ENCODE peak calls at places on chromosomes 2 and 18, in nine cellular contexts. J is body of pancreas, M is cardiac fibroblast, L is AG04450, C is WTC11, A is fibroblast of lung, V is AG09309, X is fibroblast of mammary gland, Z is progenitor cell of endocrine pancreas. N is an unnamed sample.

GRCh38 chr18:69580107-69580506 is 179.4 kb downstream of the DOK6 start:
- DNase-seq in J (no peak), M (peak), L (no peak), C (no peak), A (peak), V (no peak), X (no peak), Z (no peak), N (no peak)

GRCh38 chr2:1886405-1886992 is 142.2 kb upstream of the PXDN start:
- DNase-seq in J (peak), M (peak), L (peak), C (peak), A (peak), V (no peak), X (peak), Z (peak), N (peak)

GRCh38 chr18:63962137-63962536 is 7.7 kb upstream of the SERPINB8 start:
- DNase-seq in J (no peak), M (no peak), L (no peak), C (no peak), A (no peak), V (no peak), X (no peak), Z (no peak), N (no peak)

GRCh38 chr2:220999351-220999750 is 572.8 kb downstream of the EPHA4 start:
- DNase-seq in J (no peak), M (no peak), L (no peak), C (no peak), A (no peak), V (no peak), X (peak), Z (no peak), N (no peak)

GRCh38 chr18:908631-909621 is 4.3 kb downstream of the ADCYAP1 start:
- DNase-seq in J (no peak), M (no peak), L (no peak), C (peak), A (no peak), V (no peak), X (no peak), Z (no peak), N (peak)

GRCh38 chr2:60479226-60480088 is 74.0 kb downstream of the BCL11A start:
- DNase-seq in J (no peak), M (no peak), L (no peak), C (no peak), A (no peak), V (no peak), X (no peak), Z (no peak), N (no peak)

GRCh38 chr18:36620801-36621200 is 208.0 kb downstream of the TPGS2 start:
- DNase-seq in J (no peak), M (no peak), L (no peak), C (no peak), A (peak), V (no peak), X (peak), Z (no peak), N (no peak)

GRCh38 chr2:240392084-240392947 is 43.1 kb upstream of the GPC1 start:
- DNase-seq in J (no peak), M (peak), L (no peak), C (peak), A (no peak), V (no peak), X (no peak), Z (no peak), N (peak)

GRCh38 chr2:31238906-31239841 is 5.2 kb downstream of the EHD3 start:
- DNase-seq in J (no peak), M (no peak), L (no peak), C (no peak), A (no peak), V (no peak), X (no peak), Z (no peak), N (no peak)

GRCh38 chr2:28613616-28614501 is 118.0 kb downstream of the PLB1 start:
- DNase-seq in J (peak), M (no peak), L (peak), C (no peak), A (peak), V (no peak), X (peak), Z (no peak), N (no peak)

GRCh38 chr2:71779306-71779855 is 326.0 kb downstream of the DYSF start:
- DNase-seq in J (no peak), M (peak), L (peak), C (no peak), A (peak), V (no peak), X (peak), Z (no peak), N (no peak)

GRCh38 chr2:215528555-215528954 is 92.7 kb upstream of the FN1 start:
- DNase-seq in J (no peak), M (peak), L (peak), C (no peak), A (peak), V (peak), X (peak), Z (no peak), N (no peak)

GRCh38 chr2:26605969-26606846 is 35.0 kb downstream of the CIB4 start:
- DNase-seq in J (no peak), M (no peak), L (no peak), C (no peak), A (no peak), V (no peak), X (peak), Z (no peak), N (peak)

GRCh38 chr2:67641302-67641701 is 244.2 kb downstream of the ETAA1 start:
- DNase-seq in J (no peak), M (no peak), L (no peak), C (no peak), A (no peak), V (no peak), X (no peak), Z (no peak), N (no peak)

GRCh38 chr2:157443795-157444642 is at the start of gene CYTIP:
- DNase-seq in J (no peak), M (no peak), L (no peak), C (no peak), A (no peak), V (no peak), X (no peak), Z (no peak), N (no peak)

GRCh38 chr2:196613302-196613701 is 26.2 kb upstream of the CCDC150 start:
- DNase-seq in J (no peak), M (no peak), L (no peak), C (no peak), A (no peak), V (no peak), X (no peak), Z (no peak), N (no peak)
- TF ChIP-seq CTCF in J (no peak), M (peak), L (peak), C (no peak), A (no peak), V (no peak), X (no peak), Z (peak), N (no peak)

DNA sequence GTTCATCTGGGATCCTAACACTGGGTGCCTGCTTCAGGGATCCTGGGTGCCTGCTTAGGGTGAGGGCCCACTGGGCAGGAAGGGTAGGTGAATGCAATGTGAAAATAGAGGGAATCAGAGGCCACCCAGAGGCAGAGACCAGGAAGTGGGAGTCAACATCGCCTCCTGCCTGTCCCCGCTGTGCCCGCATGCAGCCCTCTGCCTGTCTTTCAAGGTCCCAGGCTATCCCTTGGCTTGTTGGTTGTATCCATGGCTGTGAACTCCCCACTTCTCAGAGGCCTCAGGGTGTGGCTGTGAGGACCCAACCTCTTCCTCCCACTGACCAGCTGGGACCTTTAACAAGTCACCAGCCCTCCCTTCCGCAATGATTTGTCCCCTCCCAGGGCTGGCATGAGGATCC is 26.5 kb downstream of the PSD4 start:
- DNase-seq in J (no peak), M (no peak), L (no peak), C (peak), A (no peak), V (no peak), X (no peak), Z (no peak), N (no peak)
- TF ChIP-seq CTCF in J (no peak), M (no peak), L (no peak), C (no peak), A (no peak), V (peak), X (no peak), Z (no peak), N (no peak)

GRCh38 chr2:202634556-202635440 is at the start of gene FAM117B:
- DNase-seq in J (peak), M (peak), L (peak), C (peak), A (peak), V (peak), X (peak), Z (peak), N (peak)
- TF ChIP-seq CTCF in J (no peak), M (no peak), L (no peak), C (no peak), A (no peak), V (no peak), X (no peak), Z (no peak), N (no peak)

GRCh38 chr2:45212953-45213635 is 203.8 kb upstream of the SIX2 start:
- DNase-seq in J (no peak), M (no peak), L (no peak), C (no peak), A (peak), V (no peak), X (no peak), Z (no peak), N (no peak)

GRCh38 chr2:45207105-45207504 is 197.9 kb upstream of the SIX2 start:
- DNase-seq in J (no peak), M (no peak), L (no peak), C (no peak), A (no peak), V (no peak), X (no peak), Z (no peak), N (no peak)

GRCh38 chr2:45214550-45214949 is 205.3 kb upstream of the SIX2 start:
- DNase-seq in J (no peak), M (no peak), L (no peak), C (no peak), A (no peak), V (no peak), X (no peak), Z (no peak), N (no peak)

GRCh38 chr2:45205985-45206384 is 196.7 kb upstream of the SIX2 start:
- DNase-seq in J (no peak), M (no peak), L (no peak), C (no peak), A (no peak), V (no peak), X (no peak), Z (no peak), N (no peak)

GRCh38 chr2:45210466-45211195 is 201.4 kb upstream of the SIX2 start:
- DNase-seq in J (no peak), M (no peak), L (peak), C (no peak), A (peak), V (no peak), X (peak), Z (no peak), N (no peak)
- TF ChIP-seq CTCF in J (no peak), M (no peak), L (no peak), C (no peak), A (no peak), V (no peak), X (no peak), Z (no peak), N (no peak)

DNA sequence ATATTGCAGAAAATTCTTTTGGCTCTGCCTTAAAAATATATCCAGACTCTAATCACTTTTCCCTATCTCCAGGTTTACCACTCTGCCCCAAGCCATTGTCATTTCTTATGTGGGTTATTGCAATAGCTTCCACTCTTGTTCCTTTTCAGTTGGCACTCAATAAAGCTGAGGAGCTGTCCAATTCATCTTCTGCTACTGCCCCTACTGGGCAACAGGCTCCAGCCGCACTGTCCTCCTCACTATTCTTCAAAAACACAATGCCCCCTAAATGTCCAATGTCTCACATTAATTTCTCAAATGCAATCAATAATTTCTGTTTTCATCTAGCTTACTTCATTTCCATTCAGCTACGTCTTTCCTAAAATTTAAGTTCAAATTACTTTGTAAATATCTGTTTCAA is 1262.5 kb upstream of the CDH2 start:
- DNase-seq in J (no peak), M (peak), L (no peak), C (no peak), A (no peak), V (no peak), X (no peak), Z (no peak), N (no peak)
- TF ChIP-seq CTCF in J (no peak), M (peak), L (peak), C (no peak), A (peak), V (peak), X (peak), Z (peak), N (no peak)

GRCh38 chr2:238139141-238139840 is 823 bp downstream of the KLHL30 start:
- DNase-seq in J (peak), M (no peak), L (no peak), C (peak), A (no peak), V (no peak), X (no peak), Z (no peak), N (no peak)
- TF ChIP-seq CTCF in J (peak), M (peak), L (peak), C (peak), A (peak), V (peak), X (peak), Z (peak), N (peak)

N was measured in glutamatergic neuron.